ENCODE peak calls at places on chromosomes 1 and 21, in six cellular contexts. S is naive thymus-derived CD4-positive, alpha-beta T cell; U is stomach; E is IMR-90; V is amniotic stem cell; D is NCI-H1930. A is an unnamed sample.

GRCh38 chr1:17892225-17892624 is 137.1 kb downstream of the ACTL8 start:
- DNase-seq in S (no peak), U (peak; percentile 89), E (no peak), V (no peak), D (no peak), A (no peak)

GRCh38 chr1:25194576-25195020 is 37.7 kb downstream of the SYF2 start:
- DNase-seq in S (no peak), U (no peak), E (no peak), V (no peak), D (no peak), A (no peak)

GRCh38 chr1:183004146-183004545 is 19.1 kb upstream of the LAMC1 start:
- DNase-seq in S (no peak), U (no peak), E (no peak), V (no peak), D (no peak), A (no peak)

GRCh38 chr21:23639726-23640125 is 1967.6 kb downstream of the MRPL39 start:
- DNase-seq in S (no peak), U (no peak), E (no peak), V (no peak), D (no peak), A (no peak)

GRCh38 chr1:30936541-30937171 is 28.1 kb upstream of the SDC3 start:
- DNase-seq in S (no peak), U (no peak), E (no peak), V (no peak), D (no peak), A (no peak)

GRCh38 chr21:31255846-31256395 is 88.1 kb downstream of the TIAM1 start:
- DNase-seq in S (no peak), U (no peak), E (no peak), V (no peak), D (no peak), A (no peak)

GRCh38 chr1:6435129-6435528 is 10.6 kb downstream of the ESPN start:
- DNase-seq in S (no peak), U (no peak), E (no peak), V (no peak), D (no peak), A (no peak)

GRCh38 chr1:46166521-46167462 is 8.1 kb upstream of the TSPAN1 start:
- DNase-seq in S (peak; percentile 48), U (peak; percentile 41), E (no peak), V (no peak), D (no peak), A (no peak)

GRCh38 chr21:44874497-44875331 is 1.2 kb upstream of the PTTG1IP start:
- DNase-seq in S (peak; percentile 44), U (peak; percentile 66), E (no peak), V (no peak), D (no peak), A (no peak)

GRCh38 chr1:15900662-15901279 is 53.3 kb downstream of the SPEN start:
- DNase-seq in S (no peak), U (no peak), E (no peak), V (no peak), D (no peak), A (no peak)

GRCh38 chr1:52636701-52637695 is 4.0 kb downstream of the SHISAL2A start:
- DNase-seq in S (peak; percentile 81), U (no peak), E (no peak), V (no peak), D (no peak), A (no peak)

GRCh38 chr1:93219443-93219842 is 38.9 kb downstream of the CCDC18 start:
- DNase-seq in S (peak; percentile 19), U (no peak), E (no peak), V (no peak), D (no peak), A (no peak)

GRCh38 chr1:61680500-61680899 is 44.4 kb downstream of the TM2D1 start:
- DNase-seq in S (no peak), U (no peak), E (no peak), V (no peak), D (no peak), A (no peak)

GRCh38 chr1:20660363-20661234 is 570 bp downstream of the DDOST start:
- DNase-seq in S (peak; percentile 21), U (no peak), E (no peak), V (no peak), D (no peak), A (peak; percentile 53)

GRCh38 chr1:160103658-160104519 is 5.5 kb upstream of the IGSF8 start:
- DNase-seq in S (no peak), U (no peak), E (no peak), V (no peak), D (no peak), A (no peak)

GRCh38 chr1:117013310-117013850 is 11.8 kb downstream of the CD101 start:
- DNase-seq in S (no peak), U (peak; percentile 37), E (no peak), V (no peak), D (no peak), A (no peak)

GRCh38 chr21:26709090-26709489 is 136.0 kb upstream of the CYYR1 start:
- DNase-seq in S (no peak), U (no peak), E (peak; percentile 6), V (no peak), D (no peak), A (peak; percentile 8)

GRCh38 chr1:196115641-196116040 is 492.6 kb downstream of the KCNT2 start:
- DNase-seq in S (no peak), U (no peak), E (peak; percentile 70), V (no peak), D (no peak), A (peak; percentile 92)

GRCh38 chr1:89516055-89516454 is 8.6 kb upstream of the LRRC8B start:
- DNase-seq in S (no peak), U (no peak), E (peak; percentile 75), V (no peak), D (no peak), A (peak; percentile 19)

GRCh38 chr1:238343869-238344268 is 453.1 kb upstream of the ZP4 start:
- DNase-seq in S (no peak), U (no peak), E (no peak), V (no peak), D (no peak), A (no peak)

GRCh38 chr1:205271277-205271676 is 43.5 kb downstream of the TMCC2 start:
- DNase-seq in S (no peak), U (no peak), E (peak; percentile 64), V (no peak), D (no peak), A (no peak)

GRCh38 chr21:46153259-46154154 is 1.9 kb downstream of the FTCD start:
- DNase-seq in S (peak; percentile 27), U (peak; percentile 58), E (no peak), V (no peak), D (no peak), A (peak; percentile 62)

GRCh38 chr1:119298687-119299086 is 69.9 kb upstream of the HAO2 start:
- DNase-seq in S (no peak), U (no peak), E (peak; percentile 4), V (no peak), D (no peak), A (no peak)

GRCh38 chr1:166330096-166330495 is 163.3 kb upstream of the FAM78B start:
- DNase-seq in S (no peak), U (no peak), E (no peak), V (no peak), D (no peak), A (no peak)

GRCh38 chr1:207817778-207818751 is 66.2 kb downstream of the CD46 start:
- DNase-seq in S (no peak), U (no peak), E (no peak), V (no peak), D (no peak), A (no peak)

GRCh38 chr1:33306561-33307493 is 14.1 kb downstream of the A3GALT2 start:
- DNase-seq in S (no peak), U (no peak), E (no peak), V (no peak), D (no peak), A (no peak)

GRCh38 chr1:10838541-10838940 is 42.1 kb upstream of the CASZ1 start:
- DNase-seq in S (no peak), U (no peak), E (no peak), V (no peak), D (no peak), A (no peak)

GRCh38 chr1:41576206-41576605 is 91.7 kb upstream of the EDN2 start:
- DNase-seq in S (no peak), U (peak; percentile 10), E (no peak), V (no peak), D (no peak), A (no peak)

GRCh38 chr1:42152119-42152518 is 1.1 kb upstream of the GUCA2B start:
- DNase-seq in S (no peak), U (peak; percentile 79), E (no peak), V (no peak), D (no peak), A (no peak)

GRCh38 chr21:36482673-36483072 is 2.8 kb upstream of the CLDN14 start:
- DNase-seq in S (no peak), U (no peak), E (no peak), V (no peak), D (no peak), A (no peak)

GRCh38 chr1:110393691-110394564 is 3.1 kb upstream of the SLC16A4 start:
- DNase-seq in S (no peak), U (no peak), E (peak; percentile 92), V (peak; percentile 59), D (no peak), A (peak; percentile 69)

GRCh38 chr1:206581571-206581981 is 30.7 kb downstream of the EIF2D start:
- DNase-seq in S (peak; percentile 86), U (no peak), E (no peak), V (no peak), D (no peak), A (no peak)

GRCh38 chr1:45979074-45979777 is 153.2 kb downstream of the PIK3R3 start:
- DNase-seq in S (no peak), U (no peak), E (peak; percentile 77), V (no peak), D (peak; percentile 72), A (peak; percentile 21)

GRCh38 chr1:197841828-197842573 is 60.4 kb upstream of the C1orf53 start:
- DNase-seq in S (no peak), U (no peak), E (peak; percentile 60), V (no peak), D (no peak), A (peak; percentile 50)

GRCh38 chr1:220498188-220498587 is 29.7 kb upstream of the MARK1 start:
- DNase-seq in S (no peak), U (no peak), E (no peak), V (no peak), D (no peak), A (peak; percentile 35)

GRCh38 chr21:46350571-46350970 is 26.6 kb downstream of the PCNT start:
- DNase-seq in S (no peak), U (no peak), E (no peak), V (no peak), D (no peak), A (no peak)

GRCh38 chr1:4095466-4095865 is 195.4 kb upstream of the C1orf174 start:
- DNase-seq in S (no peak), U (no peak), E (no peak), V (no peak), D (no peak), A (no peak)